ENCODE peak calls at places on chromosomes 2 and 18, in five cellular contexts. F is GM12865, Y is OCI-LY7, B is SK-N-SH, N is sciatic nerve. U is an unnamed sample.

GRCh38 chr2:43943323-43943722 is 52.5 kb downstream of the LRPPRC start:
- DNase-seq in F (no peak), Y (no peak), B (no peak), N (no peak), U (no peak)

GRCh38 chr2:165868211-165868610 is 74.2 kb upstream of the GALNT3 start:
- DNase-seq in F (no peak), Y (no peak), B (peak), N (no peak), U (no peak)

GRCh38 chr18:7221424-7222155 is 9.3 kb upstream of the LRRC30 start:
- DNase-seq in F (peak), Y (peak), B (peak), N (no peak), U (peak)

GRCh38 chr2:176522271-176522670 is 253.0 kb downstream of the MTX2 start:
- DNase-seq in F (no peak), Y (no peak), B (no peak), N (no peak), U (no peak)

GRCh38 chr2:205925373-205926337 is 160.3 kb downstream of the INO80D start:
- DNase-seq in F (peak), Y (peak), B (peak), N (peak), U (no peak)

GRCh38 chr2:38540580-38541290 is 62.0 kb downstream of the HNRNPLL start:
- DNase-seq in F (no peak), Y (no peak), B (no peak), N (no peak), U (no peak)

GRCh38 chr2:218282173-218282991 is 9.9 kb downstream of the TMBIM1 start:
- DNase-seq in F (no peak), Y (no peak), B (peak), N (no peak), U (no peak)

GRCh38 chr2:118982039-118982438 is 40.0 kb downstream of the MARCO start:
- DNase-seq in F (no peak), Y (no peak), B (no peak), N (peak), U (no peak)

GRCh38 chr2:174611006-174611405 is 13.4 kb upstream of the WIPF1 start:
- DNase-seq in F (no peak), Y (peak), B (no peak), N (no peak), U (no peak)

GRCh38 chr18:44819944-44820510 is 139.3 kb downstream of the SETBP1 start:
- DNase-seq in F (no peak), Y (no peak), B (no peak), N (no peak), U (no peak)

GRCh38 chr18:22559414-22560282 is 141.9 kb upstream of the CTAGE1 start:
- DNase-seq in F (no peak), Y (no peak), B (peak), N (peak), U (no peak)

GRCh38 chr2:199410130-199410529 is 47.6 kb downstream of the SATB2 start:
- DNase-seq in F (no peak), Y (no peak), B (no peak), N (no peak), U (no peak)